ENCODE peak calls at places on chromosomes 4 and X, in five cellular contexts. R, J, G, P and N are unnamed samples.

GRCh38 chr4:87527446-87528240 is 1.5 kb downstream of the SPARCL1 start:
- DNase-seq in G (no peak), P (no peak), J (no peak), R (no peak), N (no peak)

GRCh38 chrX:21691512-21692018 is 33.4 kb upstream of the KLHL34 start:
- DNase-seq in G (no peak), J (no peak), R (no peak), P (no peak), N (no peak)

GRCh38 chr4:23235613-23236390 is 543.1 kb downstream of the GBA3 start:
- DNase-seq in J (no peak), G (no peak), P (no peak), R (no peak), N (no peak)

GRCh38 chr4:98932539-98932938 is 3.6 kb upstream of the EIF4E start:
- DNase-seq in R (no peak), G (no peak), P (no peak), J (no peak), N (no peak)

GRCh38 chrX:8289523-8289922 is 118.5 kb upstream of the VCX2 start:
- DNase-seq in J (no peak), G (no peak), P (no peak), R (no peak), N (no peak)

GRCh38 chr4:112277220-112277619 is 8.5 kb downstream of the TIFA start:
- DNase-seq in G (no peak), P (no peak), J (no peak), R (no peak), N (no peak)

GRCh38 chrX:46180258-46180687 is 364.9 kb downstream of the ZNF674 start:
- DNase-seq in R (no peak), J (no peak), P (no peak), G (no peak), N (no peak)

GRCh38 chr4:114132830-114133229 is 153.4 kb upstream of the ARSJ start:
- DNase-seq in J (no peak), G (no peak), P (no peak), R (no peak), N (no peak)

GRCh38 chr4:87540176-87541058 is 11.2 kb upstream of the SPARCL1 start:
- DNase-seq in J (peak), R (no peak), G (no peak), P (no peak), N (no peak)

GRCh38 chrX:47590984-47591383 is 8.7 kb downstream of the TIMP1 start:
- DNase-seq in P (no peak), R (no peak), J (no peak), G (no peak), N (no peak)

GRCh38 chrX:69603566-69604194 is 12.2 kb upstream of the EDA start:
- DNase-seq in J (no peak), G (no peak), P (no peak), R (no peak), N (no peak)

GRCh38 chrX:73561791-73562190 is 1.2 kb upstream of the CHIC1 start:
- DNase-seq in P (no peak), R (no peak), G (no peak), J (no peak), N (no peak)

GRCh38 chr4:106048250-106048931 is 153.1 kb downstream of the NPNT start:
- DNase-seq in P (no peak), J (no peak), R (no peak), G (no peak), N (no peak)

GRCh38 chrX:75061701-75062100 is 94.4 kb downstream of the ABCB7 start:
- DNase-seq in G (peak), R (no peak), J (no peak), P (no peak), N (no peak)

GRCh38 chrX:43562372-43562771 is 93.7 kb upstream of the MAOA start:
- DNase-seq in R (no peak), P (no peak), J (no peak), G (no peak), N (no peak)

GRCh38 chr4:25162566-25162965 is 2.3 kb upstream of the SEPSECS start:
- DNase-seq in G (no peak), J (no peak), P (no peak), R (no peak), N (no peak)

GRCh38 chr4:153509724-153510123 is 43.6 kb downstream of the TMEM131L start:
- DNase-seq in P (no peak), R (no peak), J (no peak), G (no peak), N (no peak)

GRCh38 chrX:24498975-24499374 is 33.9 kb downstream of the PDK3 start:
- DNase-seq in G (no peak), P (no peak), R (no peak), J (no peak), N (no peak)

GRCh38 chr4:6031831-6032230 is 13.6 kb upstream of the C4orf50 start:
- DNase-seq in P (no peak), G (no peak), J (no peak), R (no peak), N (no peak)

GRCh38 chr4:120078216-120078615 is 11.6 kb upstream of the MAD2L1 start:
- DNase-seq in R (no peak), J (no peak), P (no peak), G (no peak), N (no peak)

GRCh38 chr4:19580090-19580489 is 671.6 kb upstream of the SLIT2 start:
- DNase-seq in R (no peak), J (no peak), P (no peak), G (no peak), N (no peak)

GRCh38 chrX:13835825-13836224 is 18.9 kb upstream of the GPM6B start:
- DNase-seq in J (no peak), P (no peak), R (no peak), G (no peak), N (no peak)

DNA sequence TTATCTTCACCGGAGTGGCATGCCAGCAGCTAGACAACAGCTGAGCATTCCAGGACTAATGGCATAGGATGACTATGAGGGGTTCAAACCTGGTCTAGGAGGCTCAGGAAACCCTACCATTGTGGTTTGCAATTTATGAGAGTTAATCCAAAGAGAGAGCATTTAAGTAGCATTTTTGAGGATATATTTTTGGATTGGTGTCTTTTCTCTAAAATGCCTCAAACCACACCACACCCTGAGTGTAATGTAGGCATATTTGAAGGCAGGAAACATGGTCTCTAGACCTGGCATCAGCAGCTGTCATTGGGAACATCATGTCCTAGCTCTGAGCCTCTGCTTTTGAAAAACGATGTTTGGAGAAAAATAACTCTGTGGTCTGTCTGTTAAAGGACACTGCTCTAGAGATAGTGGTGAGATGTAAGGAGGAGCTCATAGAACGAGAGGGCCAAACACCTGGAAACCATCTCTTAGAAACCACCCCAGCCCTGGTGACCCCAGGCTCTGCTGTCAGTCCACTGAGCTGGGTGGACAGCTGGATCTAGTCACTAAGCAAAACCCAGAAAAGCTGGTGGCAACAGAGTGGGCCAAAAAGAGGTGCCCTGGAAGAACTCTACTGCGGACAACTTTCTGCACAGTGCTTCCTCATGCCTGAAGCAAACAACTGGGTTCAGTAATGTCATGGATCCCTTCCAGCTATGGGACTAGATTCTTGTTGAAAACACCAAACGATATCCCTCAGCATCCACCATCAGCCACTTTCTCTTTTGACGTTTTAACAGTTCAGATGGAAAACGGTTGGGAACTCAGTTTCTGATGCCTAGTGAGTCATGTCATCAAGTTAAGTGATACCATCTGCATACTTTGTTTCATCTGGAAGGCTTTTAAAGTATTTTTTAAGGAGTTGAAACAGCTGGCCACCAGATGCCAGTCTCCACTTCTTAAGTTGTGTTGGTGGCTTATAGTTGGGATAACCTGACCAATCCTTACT is 100.2 kb upstream of the C1QTNF7 start:
- DNase-seq in J (no peak), P (no peak), R (no peak), G (no peak), N (no peak)
- TF ChIP-seq CTCF in J (no peak), P (no peak), R (no peak), G (peak), N (no peak)

GRCh38 chrX:140393507-140393906 is 111.4 kb downstream of the SOX3 start:
- DNase-seq in G (no peak), P (no peak), J (no peak), R (no peak), N (no peak)
- TF ChIP-seq CTCF in G (no peak), P (no peak), J (no peak), R (no peak), N (no peak)

GRCh38 chr4:89868261-89868660 is 26.4 kb upstream of the MMRN1 start:
- DNase-seq in G (no peak), J (no peak), P (no peak), R (no peak), N (no peak)

GRCh38 chr4:89871211-89871610 is 23.4 kb upstream of the MMRN1 start:
- DNase-seq in P (no peak), G (no peak), J (no peak), R (no peak), N (no peak)

GRCh38 chr4:89863533-89863932 is 26.6 kb upstream of the SNCA start:
- DNase-seq in P (no peak), G (no peak), J (no peak), R (no peak), N (no peak)

GRCh38 chr4:89868999-89869589 is 25.6 kb upstream of the MMRN1 start:
- DNase-seq in P (no peak), G (no peak), R (no peak), J (no peak), N (no peak)
- TF ChIP-seq CTCF in P (peak), G (peak), R (no peak), J (peak), N (peak)

GRCh38 chr4:17786567-17786966 is 5.1 kb upstream of the FAM184B start:
- DNase-seq in J (no peak), R (no peak), P (no peak), G (no peak), N (peak)

GRCh38 chr4:17788956-17789355 is 7.5 kb upstream of the FAM184B start:
- DNase-seq in P (no peak), G (no peak), J (no peak), R (no peak), N (peak)

GRCh38 chr4:17787315-17787714 is 5.9 kb upstream of the FAM184B start:
- DNase-seq in G (no peak), P (no peak), J (no peak), R (no peak), N (peak)

GRCh38 chr4:17781831-17782287 is 438 bp upstream of the FAM184B start:
- DNase-seq in G (no peak), P (no peak), R (no peak), J (no peak), N (no peak)

GRCh38 chr4:17785858-17786257 is 4.4 kb upstream of the FAM184B start:
- DNase-seq in G (no peak), R (no peak), J (no peak), P (no peak), N (no peak)
- TF ChIP-seq CTCF in G (no peak), R (no peak), J (no peak), P (no peak), N (no peak)

GRCh38 chr4:96390404-96390803 is 550.5 kb downstream of the PDHA2 start:
- DNase-seq in G (no peak), R (no peak), J (no peak), P (no peak), N (no peak)

GRCh38 chr4:96389752-96390151 is 549.9 kb downstream of the PDHA2 start:
- DNase-seq in P (no peak), G (no peak), R (no peak), J (no peak), N (no peak)

GRCh38 chr4:96395747-96396146 is 555.9 kb downstream of the PDHA2 start:
- DNase-seq in R (no peak), P (no peak), G (no peak), J (no peak), N (no peak)
- TF ChIP-seq CTCF in R (no peak), P (no peak), G (no peak), J (no peak), N (no peak)

DNA sequence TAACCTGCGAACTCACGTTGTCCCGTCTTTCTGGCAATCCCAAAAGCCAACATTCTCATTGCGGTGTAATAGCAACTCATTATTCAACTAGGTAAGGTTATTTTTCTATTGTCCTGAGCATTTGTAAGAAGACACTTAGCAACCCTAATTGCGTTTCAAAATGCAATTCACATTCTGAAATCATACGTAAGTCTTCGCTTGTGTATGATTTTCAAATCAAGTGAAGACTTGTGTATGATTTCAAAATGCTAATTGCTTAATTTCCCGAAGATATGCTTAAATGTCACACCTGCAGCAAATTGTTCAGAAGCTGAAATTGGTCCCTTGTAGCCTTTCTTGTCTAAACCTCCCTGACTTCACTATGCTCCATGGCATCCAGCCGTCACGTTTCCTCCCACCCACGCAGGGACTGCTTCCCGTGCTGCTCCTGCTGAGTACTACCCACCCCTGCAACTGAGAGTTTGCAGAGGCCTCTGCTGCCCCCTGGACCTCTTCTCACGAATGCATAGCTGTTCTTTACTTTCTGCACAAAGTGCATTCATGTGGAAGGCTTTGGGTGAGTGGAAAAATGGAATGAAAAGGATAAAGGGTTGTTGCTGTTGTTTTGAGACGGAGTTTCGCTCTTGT is 40.8 kb upstream of the CLDN24 start:
- DNase-seq in R (no peak), P (no peak), G (no peak), J (no peak), N (no peak)
- TF ChIP-seq CTCF in R (no peak), P (no peak), G (peak), J (no peak), N (peak)

GRCh38 chr4:74190332-74190731 is 32.4 kb downstream of the MTHFD2L start:
- DNase-seq in J (no peak), G (no peak), P (no peak), R (no peak), N (no peak)

GRCh38 chr4:74188912-74189311 is 31.0 kb downstream of the MTHFD2L start:
- DNase-seq in J (no peak), P (no peak), R (no peak), G (no peak), N (no peak)

GRCh38 chr4:74189331-74190043 is 31.6 kb downstream of the MTHFD2L start:
- DNase-seq in J (no peak), P (no peak), R (no peak), G (peak), N (peak)

DNA sequence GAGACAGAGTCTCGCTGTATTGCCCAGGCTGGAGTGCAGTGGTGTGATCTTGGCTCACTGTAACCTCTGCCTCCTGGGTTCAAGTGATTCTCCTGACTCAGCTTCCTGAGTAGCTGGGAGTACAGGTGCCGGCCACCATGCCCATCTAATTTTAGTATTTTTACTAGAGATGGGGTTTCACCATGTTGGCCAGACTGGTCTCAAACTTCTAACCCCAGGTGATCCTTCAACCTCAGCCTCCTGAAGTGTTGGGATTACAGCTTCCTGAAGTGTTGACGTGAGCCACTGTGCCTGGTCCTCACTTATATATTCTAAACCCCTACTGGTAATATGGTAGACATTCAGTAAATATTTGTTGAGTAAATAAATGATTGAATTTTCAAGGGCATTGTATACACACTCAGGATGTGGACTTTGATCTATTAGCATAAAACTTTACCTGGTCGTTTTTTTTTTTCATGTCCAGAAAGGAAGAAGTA is 33.0 kb downstream of the MTHFD2L start:
- DNase-seq in J (no peak), G (no peak), P (no peak), R (no peak), N (no peak)
- TF ChIP-seq CTCF in J (no peak), G (no peak), P (no peak), R (no peak), N (no peak)

GRCh38 chrX:40928076-40928475 is 157.2 kb upstream of the USP9X start:
- DNase-seq in J (no peak), P (no peak), R (no peak), G (no peak), N (no peak)

GRCh38 chrX:40920351-40920750 is 164.9 kb upstream of the USP9X start:
- DNase-seq in J (no peak), R (no peak), P (no peak), G (no peak), N (no peak)

GRCh38 chrX:40922307-40922706 is 162.9 kb upstream of the USP9X start:
- DNase-seq in P (no peak), J (no peak), G (no peak), R (no peak), N (no peak)
- TF ChIP-seq CTCF in P (no peak), J (no peak), G (peak), R (no peak), N (peak)

GRCh38 chr4:52861879-52862604 is at the start of gene RASL11B:
- DNase-seq in R (peak), G (no peak), P (peak), J (peak), N (no peak)
- TF ChIP-seq CTCF in R (no peak), G (no peak), P (peak), J (peak), N (no peak)

DNA sequence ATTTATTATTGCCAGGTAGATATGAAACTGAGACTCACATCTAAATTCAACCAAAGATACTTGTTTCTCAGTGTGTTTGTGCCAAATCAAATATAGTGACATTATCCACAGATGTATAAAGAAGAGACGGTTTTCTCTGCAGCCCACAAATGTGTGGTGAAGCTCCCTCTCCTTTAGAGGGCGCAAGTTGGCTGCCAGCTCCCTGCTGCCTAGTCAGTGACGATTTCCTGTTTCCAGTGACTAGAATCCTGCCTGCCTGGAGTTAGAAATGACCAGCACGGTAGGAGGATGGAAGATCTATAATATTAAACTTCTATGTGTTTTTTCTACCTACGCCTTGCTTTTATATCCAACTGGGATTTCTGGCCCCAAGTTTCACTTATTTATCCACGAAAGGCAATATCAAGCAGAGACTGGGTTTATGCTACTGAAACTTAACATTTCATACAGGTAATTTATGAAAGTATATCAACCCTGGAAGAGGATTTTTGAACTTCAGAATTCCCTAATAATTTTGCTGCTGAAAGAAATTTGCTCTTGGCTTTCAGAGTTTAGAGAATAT is 1793.7 kb upstream of the TENM3 start:
- DNase-seq in R (no peak), J (no peak), G (no peak), P (no peak), N (peak)
- TF ChIP-seq CTCF in R (no peak), J (no peak), G (peak), P (no peak), N (peak)